ENCODE peak calls at places on chromosome 4, in five cellular contexts. A, R, F, K and E are unnamed samples.

GRCh38 chr4:8286719-8287355 is 17.3 kb downstream of the HTRA3 start:
- DNase-seq in A (no peak), R (no peak), F (no peak), K (no peak), E (no peak)

GRCh38 chr4:69025191-69025998 is 70.9 kb upstream of the UGT2B7 start:
- DNase-seq in F (peak), A (peak), R (no peak), K (no peak), E (no peak)

GRCh38 chr4:87679449-87680169 is 29.5 kb downstream of the DMP1 start:
- DNase-seq in F (peak), K (peak), A (peak), R (peak), E (peak)

GRCh38 chr4:41670530-41670929 is 78.0 kb downstream of the PHOX2B start:
- DNase-seq in A (no peak), K (no peak), R (no peak), F (no peak), E (no peak)

GRCh38 chr4:128980816-128981326 is 112.5 kb downstream of the SCLT1 start:
- DNase-seq in R (no peak), K (no peak), A (no peak), F (no peak), E (no peak)

GRCh38 chr4:566035-566434 is 10.1 kb downstream of the TMEM271 start:
- DNase-seq in A (no peak), K (no peak), R (no peak), F (no peak), E (no peak)

GRCh38 chr4:174107749-174108354 is 175.6 kb downstream of the FBXO8 start:
- DNase-seq in R (no peak), K (no peak), F (peak), A (no peak), E (no peak)

GRCh38 chr4:112894951-112895350 is 154.5 kb upstream of the ANK2 start:
- DNase-seq in K (no peak), A (no peak), R (no peak), F (no peak), E (no peak)